ENCODE peak calls at places on chromosomes 1 and 21, in five cellular contexts. X is kidney epithelial cell, R is AG04450, Z is astrocyte of the spinal cord, F is bronchial epithelial cell. Q is an unnamed sample.

GRCh38 chr1:65757531-65757930 is 35.2 kb upstream of the PDE4B start:
- DNase-seq in Z (no peak), R (no peak), F (no peak), X (no peak), Q (no peak)

GRCh38 chr1:248174521-248174920 is at the start of gene OR2M2:
- DNase-seq in R (no peak), Z (no peak), X (no peak), F (no peak), Q (no peak)

GRCh38 chr1:7491089-7491817 is 279.8 kb upstream of the VAMP3 start:
- DNase-seq in X (no peak), R (no peak), F (peak), Z (peak), Q (no peak)

GRCh38 chr1:84467298-84467697 is 11.8 kb upstream of the RPF1 start:
- DNase-seq in Z (no peak), X (no peak), F (peak), R (no peak), Q (no peak)

GRCh38 chr1:211495584-211495983 is 3.6 kb upstream of the RD3 start:
- DNase-seq in F (no peak), X (no peak), R (no peak), Z (no peak), Q (no peak)

GRCh38 chr1:77882411-77882810 is 6.0 kb upstream of the NEXN start:
- DNase-seq in R (no peak), F (no peak), Z (no peak), X (no peak), Q (no peak)

GRCh38 chr1:228157381-228158126 is 7.8 kb downstream of the GJC2 start:
- DNase-seq in F (no peak), R (no peak), Z (no peak), X (no peak), Q (no peak)

GRCh38 chr1:16012590-16013219 is 5.1 kb downstream of the HSPB7 start:
- DNase-seq in Z (peak), R (no peak), F (peak), X (no peak), Q (no peak)

GRCh38 chr1:102500795-102501194 is 504.1 kb upstream of the OLFM3 start:
- DNase-seq in X (no peak), R (no peak), Z (no peak), F (no peak), Q (no peak)

GRCh38 chr1:212797681-212798080 is 6.0 kb downstream of the TATDN3 start:
- DNase-seq in R (no peak), F (peak), X (no peak), Z (no peak), Q (no peak)

GRCh38 chr1:29669912-29670311 is 433.6 kb downstream of the PTPRU start:
- DNase-seq in X (no peak), F (no peak), Z (no peak), R (no peak), Q (no peak)

GRCh38 chr1:151775894-151776664 is 12.8 kb upstream of the MRPL9 start:
- DNase-seq in Z (no peak), F (no peak), X (no peak), R (no peak), Q (no peak)

GRCh38 chr1:181448461-181448860 is 34.9 kb upstream of the CACNA1E start:
- DNase-seq in X (no peak), R (no peak), F (no peak), Z (no peak), Q (no peak)

GRCh38 chr1:86016076-86016746 is 140.4 kb downstream of the COL24A1 start:
- DNase-seq in Z (peak), X (no peak), F (peak), R (no peak), Q (no peak)

GRCh38 chr1:18534810-18535205 is 54.1 kb downstream of the KLHDC7A start:
- DNase-seq in Z (no peak), F (no peak), R (no peak), X (no peak), Q (no peak)

GRCh38 chr1:58893257-58893869 is 109.5 kb upstream of the JUN start:
- DNase-seq in X (no peak), F (no peak), R (no peak), Z (no peak), Q (no peak)

GRCh38 chr1:115240321-115240720 is 97.7 kb downstream of the NGF start:
- DNase-seq in R (no peak), X (no peak), F (peak), Z (no peak), Q (no peak)

GRCh38 chr1:225447649-225448048 is 19.8 kb upstream of the LBR start:
- DNase-seq in F (no peak), Z (peak), X (no peak), R (no peak), Q (no peak)

GRCh38 chr1:2374260-2375155 is 16.8 kb downstream of the MORN1 start:
- DNase-seq in F (no peak), Z (no peak), R (no peak), X (no peak), Q (no peak)

GRCh38 chr1:210607361-210607760 is 278.7 kb downstream of the HHAT start:
- DNase-seq in F (no peak), X (no peak), Z (no peak), R (no peak), Q (no peak)

GRCh38 chr1:57407941-57408340 is 15.9 kb downstream of the DAB1 start:
- DNase-seq in F (no peak), X (no peak), R (no peak), Z (no peak), Q (no peak)

GRCh38 chr1:162899422-162900168 is 38.6 kb upstream of the CCDC190 start:
- DNase-seq in X (peak), F (peak), R (peak), Z (peak), Q (peak)

GRCh38 chr1:81706650-81707435 is 93.9 kb upstream of the ADGRL2 start:
- DNase-seq in F (peak), X (no peak), R (no peak), Z (peak), Q (peak)

GRCh38 chr1:11337536-11338350 is 64.7 kb downstream of the UBIAD1 start:
- DNase-seq in X (no peak), R (no peak), Z (peak), F (no peak), Q (no peak)

GRCh38 chr1:9239622-9240401 is 5.2 kb downstream of the H6PD start:
- DNase-seq in X (no peak), Z (peak), R (no peak), F (no peak), Q (no peak)
- H3K4me3 ChIP-seq in X (no peak), Z (no peak), R (no peak), F (no peak), Q (no peak)

GRCh38 chr21:32364801-32365200 is 28.0 kb downstream of the URB1 start:
- DNase-seq in F (no peak), X (no peak), Z (peak), R (no peak), Q (no peak)
- TF ChIP-seq CTCF in F (no peak), X (no peak), Z (no peak), R (no peak), Q (no peak)

GRCh38 chr1:6464514-6464836 is 1.5 kb downstream of the TNFRSF25 start:
- DNase-seq in Z (no peak), F (no peak), X (no peak), R (no peak), Q (no peak)

GRCh38 chr1:6466023-6466422 is at the start of gene TNFRSF25:
- DNase-seq in F (no peak), X (no peak), R (no peak), Z (no peak), Q (no peak)

GRCh38 chr1:6466751-6467150 is 778 bp upstream of the TNFRSF25 start:
- DNase-seq in F (no peak), X (no peak), R (no peak), Z (no peak), Q (no peak)

GRCh38 chr1:6464915-6465314 is 1.1 kb downstream of the TNFRSF25 start:
- DNase-seq in Z (no peak), F (no peak), R (no peak), X (no peak), Q (no peak)

DNA sequence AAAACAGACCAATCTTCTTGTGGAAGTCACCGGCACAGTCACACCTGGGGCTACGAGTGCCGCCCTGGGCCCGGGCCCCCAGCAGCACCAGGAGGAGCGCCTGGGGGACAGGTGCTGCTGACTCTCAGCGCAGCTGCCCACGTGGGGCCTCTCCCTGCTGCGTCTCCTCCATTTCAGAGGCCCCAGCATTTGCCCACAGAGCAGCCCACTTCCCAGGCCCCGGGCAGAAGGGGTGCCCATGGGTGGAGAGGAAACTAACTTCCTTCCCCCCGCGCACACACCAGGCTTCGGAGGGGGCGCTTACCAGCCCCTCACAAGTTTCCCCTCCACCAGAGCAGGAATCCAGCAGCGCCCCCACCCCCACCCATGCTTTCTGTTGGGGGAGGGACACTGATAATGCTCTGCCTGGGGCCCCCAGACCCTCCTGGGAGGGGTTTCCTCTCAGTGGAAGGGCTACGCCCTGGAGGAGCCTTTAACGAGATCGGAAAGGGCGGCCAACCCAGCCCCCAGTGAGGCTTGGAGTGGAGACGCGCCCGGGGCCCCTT is 440 bp downstream of the TNFRSF25 start:
- DNase-seq in R (no peak), Z (no peak), X (no peak), F (no peak), Q (no peak)
- H3K4me3 ChIP-seq in R (no peak), Z (no peak), X (no peak), F (no peak), Q (no peak)

DNA sequence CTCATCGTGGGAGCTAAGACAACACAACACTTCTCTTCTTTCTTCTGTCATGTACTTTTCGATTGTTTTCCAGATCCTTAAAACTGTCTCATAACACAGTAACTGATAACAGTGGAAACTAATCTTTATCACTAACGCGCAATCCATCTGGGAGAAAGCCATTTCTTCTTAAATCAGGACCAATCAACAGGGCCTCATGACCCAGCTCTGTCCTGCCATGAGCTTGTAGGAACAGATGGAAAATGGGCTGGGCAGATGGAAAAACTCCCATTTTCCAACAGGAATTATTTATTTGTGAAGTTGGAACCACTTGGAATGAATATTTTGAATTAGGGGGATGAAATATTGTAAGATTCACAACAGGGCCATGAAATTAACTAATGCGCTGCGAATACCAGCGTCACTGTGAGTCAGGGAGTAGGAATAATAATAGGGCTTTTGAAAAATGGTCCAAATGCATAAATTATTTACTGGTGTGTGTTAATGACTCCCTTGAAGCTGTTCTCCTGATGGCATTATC is 53.0 kb upstream of the CYP2J2 start:
- DNase-seq in R (no peak), F (no peak), X (no peak), Z (no peak), Q (no peak)
- TF ChIP-seq CTCF in R (no peak), F (no peak), X (no peak), Z (no peak), Q (no peak)

DNA sequence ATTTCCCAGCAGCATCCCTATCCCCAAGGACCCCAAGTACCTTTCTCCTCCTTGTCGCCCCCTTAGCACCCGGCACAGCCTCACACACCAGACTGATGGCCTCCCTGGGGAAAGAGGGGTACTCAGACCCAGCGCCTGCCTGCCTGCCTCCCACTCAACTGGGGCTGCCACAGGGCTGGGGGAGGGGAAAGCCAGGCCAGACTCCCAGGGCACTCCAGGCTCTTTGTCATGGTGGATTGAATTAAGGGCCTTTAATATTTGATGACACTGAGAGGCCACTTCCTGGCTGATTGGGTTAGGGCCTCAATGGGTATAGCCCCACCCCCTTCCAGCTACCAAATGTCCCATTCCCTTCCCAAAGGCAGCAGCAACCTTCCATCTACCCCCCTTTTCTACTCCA is 1.8 kb downstream of the SHC1 start:
- DNase-seq in R (no peak), F (no peak), X (no peak), Z (no peak), Q (no peak)
- H3K4me3 ChIP-seq in R (peak), F (peak), X (peak), Z (peak), Q (peak)

GRCh38 chr1:155091071-155092051 is 12.7 kb downstream of the EFNA3 start:
- DNase-seq in Z (peak), X (peak), R (no peak), F (peak), Q (no peak)
- TF ChIP-seq CTCF in Z (peak), X (peak), R (peak), F (peak), Q (peak)

GRCh38 chr1:31930827-31931226 is 7.3 kb downstream of the PTP4A2 start:
- DNase-seq in Z (no peak), X (no peak), R (no peak), F (no peak), Q (no peak)

GRCh38 chr1:31924839-31925238 is 13.3 kb downstream of the PTP4A2 start:
- DNase-seq in F (no peak), R (no peak), X (no peak), Z (no peak), Q (no peak)

GRCh38 chr1:31926252-31926651 is 11.9 kb downstream of the PTP4A2 start:
- DNase-seq in R (no peak), X (no peak), F (no peak), Z (no peak), Q (no peak)

GRCh38 chr1:31926846-31927660 is 11.1 kb downstream of the PTP4A2 start:
- DNase-seq in X (no peak), Z (no peak), F (no peak), R (no peak), Q (no peak)

GRCh38 chr1:31927661-31927980 is 10.5 kb downstream of the PTP4A2 start:
- DNase-seq in F (no peak), Z (no peak), R (no peak), X (no peak), Q (no peak)
- H3K4me3 ChIP-seq in F (no peak), Z (no peak), R (no peak), X (no peak), Q (no peak)

GRCh38 chr1:204477036-204477740 is 17.4 kb downstream of the PIK3C2B start:
- DNase-seq in Z (no peak), R (no peak), X (no peak), F (no peak), Q (no peak)

GRCh38 chr1:204478166-204478899 is 16.3 kb downstream of the PIK3C2B start:
- DNase-seq in X (no peak), F (no peak), R (no peak), Z (no peak), Q (no peak)

GRCh38 chr1:204478921-204479320 is 15.7 kb downstream of the PIK3C2B start:
- DNase-seq in X (no peak), R (no peak), Z (no peak), F (no peak), Q (no peak)

GRCh38 chr1:204475651-204476432 is 18.8 kb downstream of the PIK3C2B start:
- DNase-seq in Z (no peak), F (no peak), X (no peak), R (no peak), Q (no peak)

GRCh38 chr1:204476563-204476962 is 18.0 kb downstream of the PIK3C2B start:
- DNase-seq in Z (no peak), X (no peak), R (no peak), F (no peak), Q (no peak)
- TF ChIP-seq CTCF in Z (no peak), X (no peak), R (no peak), F (no peak), Q (no peak)